ENCODE peak calls at places on chromosomes 16 and 17, in six cellular contexts. One of them, this sample, is unnamed.

GRCh38 chr17:36808181-36808661 is 129.1 kb upstream of the LHX1 start:
- DNase-seq in prostate gland: no peak
- DNase-seq in AG08395: no peak
- DNase-seq in RWPE1: peak
- DNase-seq in non-pigmented ciliary epithelial cell: no peak
- DNase-seq in T-cell: no peak
- DNase-seq in this sample: peak

GRCh38 chr17:48901241-48901640 is 7.0 kb upstream of the UBE2Z start:
- DNase-seq in prostate gland: no peak
- DNase-seq in AG08395: no peak
- DNase-seq in RWPE1: no peak
- DNase-seq in non-pigmented ciliary epithelial cell: no peak
- DNase-seq in T-cell: no peak
- DNase-seq in this sample: no peak

GRCh38 chr16:12356622-12357365 is 380.3 kb downstream of the SNX29 start:
- DNase-seq in prostate gland: no peak
- DNase-seq in AG08395: no peak
- DNase-seq in RWPE1: no peak
- DNase-seq in non-pigmented ciliary epithelial cell: no peak
- DNase-seq in T-cell: no peak
- DNase-seq in this sample: no peak

GRCh38 chr16:25838724-25839186 is 147.0 kb downstream of the HS3ST4 start:
- DNase-seq in prostate gland: peak
- DNase-seq in AG08395: peak
- DNase-seq in RWPE1: peak
- DNase-seq in non-pigmented ciliary epithelial cell: peak
- DNase-seq in T-cell: peak
- DNase-seq in this sample: peak

GRCh38 chr16:1987198-1987597 is 2.6 kb upstream of the SYNGR3 start:
- DNase-seq in prostate gland: no peak
- DNase-seq in AG08395: no peak
- DNase-seq in RWPE1: no peak
- DNase-seq in non-pigmented ciliary epithelial cell: no peak
- DNase-seq in T-cell: no peak
- DNase-seq in this sample: no peak

GRCh38 chr17:78563189-78564145 is 13.7 kb downstream of the DNAH17 start:
- DNase-seq in prostate gland: no peak
- DNase-seq in AG08395: no peak
- DNase-seq in RWPE1: no peak
- DNase-seq in non-pigmented ciliary epithelial cell: no peak
- DNase-seq in T-cell: no peak
- DNase-seq in this sample: no peak

GRCh38 chr17:75697651-75698291 is 23.5 kb upstream of the ITGB4 start:
- DNase-seq in prostate gland: peak
- DNase-seq in AG08395: no peak
- DNase-seq in RWPE1: no peak
- DNase-seq in non-pigmented ciliary epithelial cell: no peak
- DNase-seq in T-cell: no peak
- DNase-seq in this sample: no peak

GRCh38 chr16:47109361-47109760 is 34.4 kb downstream of the NETO2 start:
- DNase-seq in prostate gland: no peak
- DNase-seq in AG08395: no peak
- DNase-seq in RWPE1: no peak
- DNase-seq in non-pigmented ciliary epithelial cell: no peak
- DNase-seq in T-cell: no peak
- DNase-seq in this sample: no peak

GRCh38 chr17:79699386-79700036 is 31.2 kb upstream of the ENPP7 start:
- DNase-seq in prostate gland: no peak
- DNase-seq in AG08395: no peak
- DNase-seq in RWPE1: no peak
- DNase-seq in non-pigmented ciliary epithelial cell: no peak
- DNase-seq in T-cell: no peak
- DNase-seq in this sample: no peak

GRCh38 chr16:70508752-70509151 is 14.6 kb downstream of the COG4 start:
- DNase-seq in prostate gland: no peak
- DNase-seq in AG08395: no peak
- DNase-seq in RWPE1: no peak
- DNase-seq in non-pigmented ciliary epithelial cell: no peak
- DNase-seq in T-cell: no peak
- DNase-seq in this sample: no peak

GRCh38 chr17:39950871-39951348 is 11.9 kb upstream of the GSDMA start:
- DNase-seq in prostate gland: no peak
- DNase-seq in AG08395: no peak
- DNase-seq in RWPE1: no peak
- DNase-seq in non-pigmented ciliary epithelial cell: no peak
- DNase-seq in T-cell: no peak
- DNase-seq in this sample: no peak

GRCh38 chr17:77634710-77635109 is 323.8 kb upstream of the TNRC6C start:
- DNase-seq in prostate gland: no peak
- DNase-seq in AG08395: no peak
- DNase-seq in RWPE1: no peak
- DNase-seq in non-pigmented ciliary epithelial cell: no peak
- DNase-seq in T-cell: no peak
- DNase-seq in this sample: no peak